ENCODE peak calls at places on chromosomes 7 and 10, in five cellular contexts. J, D, H, F and R are unnamed samples.

GRCh38 chr10:34985823-34986222 is 104.3 kb downstream of the CUL2 start:
- DNase-seq in J (no peak), H (no peak), F (no peak), D (peak), R (no peak)

GRCh38 chr10:19788075-19788686 is 28.1 kb upstream of the PLXDC2 start:
- DNase-seq in D (peak), F (peak), J (peak), H (no peak), R (no peak)

GRCh38 chr10:57769298-57769697 is 498.4 kb downstream of the IPMK start:
- DNase-seq in F (no peak), J (no peak), H (no peak), D (peak), R (no peak)

GRCh38 chr7:66296555-66296954 is 91.4 kb downstream of the TPST1 start:
- DNase-seq in H (no peak), F (no peak), J (no peak), D (no peak), R (no peak)

GRCh38 chr7:116633131-116633988 is 38.6 kb upstream of the MET start:
- DNase-seq in H (no peak), J (no peak), F (no peak), D (peak), R (no peak)

GRCh38 chr10:14074062-14074884 is 256.5 kb downstream of the FRMD4A start:
- DNase-seq in F (peak), D (peak), H (no peak), J (no peak), R (no peak)

GRCh38 chr7:73703985-73704639 is 15.4 kb downstream of the STX1A start:
- DNase-seq in D (no peak), H (peak), F (no peak), J (peak), R (no peak)

GRCh38 chr7:155576900-155577508 is 30.6 kb upstream of the CNPY1 start:
- DNase-seq in H (no peak), J (no peak), D (no peak), F (peak), R (no peak)

GRCh38 chr7:17408245-17408903 is 109.9 kb downstream of the AHR start:
- DNase-seq in F (peak), J (no peak), H (no peak), D (peak), R (no peak)

GRCh38 chr10:113539789-113540188 is 13.1 kb upstream of the HABP2 start:
- DNase-seq in F (no peak), H (no peak), J (no peak), D (peak), R (no peak)

GRCh38 chr7:30474485-30474884 is 4.1 kb downstream of the NOD1 start:
- DNase-seq in D (no peak), H (no peak), J (no peak), F (no peak), R (no peak)

GRCh38 chr7:21507627-21508343 is 35.1 kb upstream of the DNAH11 start:
- DNase-seq in D (peak), H (peak), F (peak), J (peak), R (no peak)

GRCh38 chr10:1968257-1969025 is 231.1 kb upstream of the ADARB2 start:
- DNase-seq in H (no peak), J (no peak), F (no peak), D (no peak), R (no peak)

GRCh38 chr7:122944682-122945303 is 50.7 kb downstream of the TAS2R16 start:
- DNase-seq in D (no peak), J (no peak), H (no peak), F (no peak), R (no peak)

GRCh38 chr10:33723181-33723580 is 388.7 kb upstream of the NRP1 start:
- DNase-seq in D (no peak), J (no peak), H (no peak), F (no peak), R (no peak)

GRCh38 chr10:83522881-83523386 is 616.4 kb upstream of the GHITM start:
- DNase-seq in H (no peak), J (no peak), D (no peak), F (no peak), R (no peak)

GRCh38 chr10:29648114-29648982 is 13.6 kb upstream of the SVIL start:
- DNase-seq in J (peak), H (peak), D (no peak), F (no peak), R (no peak)

GRCh38 chr10:84567133-84567532 is 238.7 kb downstream of the CCSER2 start:
- DNase-seq in F (no peak), D (no peak), H (no peak), J (no peak), R (no peak)

GRCh38 chr7:27116521-27116946 is 14.0 kb downstream of the HOXA4 start:
- DNase-seq in H (no peak), J (no peak), F (no peak), D (no peak), R (no peak)

GRCh38 chr10:93160829-93161228 is 87.1 kb downstream of the CYP26A1 start:
- DNase-seq in D (peak), F (no peak), H (no peak), J (no peak), R (no peak)

GRCh38 chr7:113084499-113085172 is 2.0 kb downstream of the GPR85 start:
- DNase-seq in F (no peak), D (no peak), H (no peak), J (no peak), R (no peak)

GRCh38 chr10:132654708-132655661 is 117.4 kb downstream of the INPP5A start:
- DNase-seq in J (peak), D (peak), H (peak), F (peak), R (no peak)

GRCh38 chr10:3635248-3635647 is 149.8 kb downstream of the KLF6 start:
- DNase-seq in D (no peak), H (no peak), J (no peak), F (peak), R (no peak)

GRCh38 chr7:106057962-106058901 is 53.9 kb downstream of the SYPL1 start:
- DNase-seq in D (peak), H (no peak), J (no peak), F (peak), R (no peak)